ENCODE peak calls at places on chromosomes 11 and 22, in five cellular contexts. R is HL-60, T is brain microvascular endothelial cell, B is astrocyte, W is omental fat pad. I is an unnamed sample.

GRCh38 chr22:44741929-44742328 is 10.4 kb upstream of the ARHGAP8 start:
- DNase-seq in R (no peak), T (no peak), B (no peak), W (no peak), I (no peak)

GRCh38 chr22:37545703-37546435 is 14.4 kb upstream of the CDC42EP1 start:
- DNase-seq in R (no peak), T (peak; percentile 83), B (peak; percentile 89), W (peak; percentile 61), I (no peak)

GRCh38 chr11:73310076-73310475 is 2.0 kb downstream of the ARHGEF17 start:
- DNase-seq in R (no peak), T (no peak), B (no peak), W (no peak), I (no peak)

GRCh38 chr11:106344392-106344791 is 266.9 kb downstream of the AASDHPPT start:
- DNase-seq in R (no peak), T (peak; percentile 47), B (peak; percentile 53), W (no peak), I (no peak)

GRCh38 chr11:116328410-116328809 is 444.4 kb downstream of the BUD13 start:
- DNase-seq in R (no peak), T (no peak), B (no peak), W (no peak), I (no peak)

GRCh38 chr11:129374081-129374992 is 1.3 kb upstream of the BARX2 start:
- DNase-seq in R (no peak), T (no peak), B (no peak), W (no peak), I (no peak)

GRCh38 chr11:31509017-31509411 is 408 bp downstream of the IMMP1L start:
- DNase-seq in R (no peak), T (no peak), B (no peak), W (no peak), I (no peak)

GRCh38 chr11:128695539-128696221 is 1.8 kb downstream of the FLI1 start:
- DNase-seq in R (peak; percentile 97), T (no peak), B (no peak), W (no peak), I (no peak)

GRCh38 chr11:58768137-58768536 is 36.4 kb upstream of the GLYAT start:
- DNase-seq in R (no peak), T (no peak), B (no peak), W (no peak), I (no peak)

GRCh38 chr22:17772249-17772962 is 1.9 kb downstream of the BID start:
- DNase-seq in R (no peak), T (no peak), B (no peak), W (no peak), I (no peak)

GRCh38 chr11:130121430-130121978 is 38.1 kb upstream of the ST14 start:
- DNase-seq in R (no peak), T (peak; percentile 87), B (peak; percentile 84), W (no peak), I (no peak)

GRCh38 chr11:130452941-130453340 is 4.5 kb downstream of the ADAMTS15 start:
- DNase-seq in R (no peak), T (no peak), B (no peak), W (no peak), I (no peak)

DNA sequence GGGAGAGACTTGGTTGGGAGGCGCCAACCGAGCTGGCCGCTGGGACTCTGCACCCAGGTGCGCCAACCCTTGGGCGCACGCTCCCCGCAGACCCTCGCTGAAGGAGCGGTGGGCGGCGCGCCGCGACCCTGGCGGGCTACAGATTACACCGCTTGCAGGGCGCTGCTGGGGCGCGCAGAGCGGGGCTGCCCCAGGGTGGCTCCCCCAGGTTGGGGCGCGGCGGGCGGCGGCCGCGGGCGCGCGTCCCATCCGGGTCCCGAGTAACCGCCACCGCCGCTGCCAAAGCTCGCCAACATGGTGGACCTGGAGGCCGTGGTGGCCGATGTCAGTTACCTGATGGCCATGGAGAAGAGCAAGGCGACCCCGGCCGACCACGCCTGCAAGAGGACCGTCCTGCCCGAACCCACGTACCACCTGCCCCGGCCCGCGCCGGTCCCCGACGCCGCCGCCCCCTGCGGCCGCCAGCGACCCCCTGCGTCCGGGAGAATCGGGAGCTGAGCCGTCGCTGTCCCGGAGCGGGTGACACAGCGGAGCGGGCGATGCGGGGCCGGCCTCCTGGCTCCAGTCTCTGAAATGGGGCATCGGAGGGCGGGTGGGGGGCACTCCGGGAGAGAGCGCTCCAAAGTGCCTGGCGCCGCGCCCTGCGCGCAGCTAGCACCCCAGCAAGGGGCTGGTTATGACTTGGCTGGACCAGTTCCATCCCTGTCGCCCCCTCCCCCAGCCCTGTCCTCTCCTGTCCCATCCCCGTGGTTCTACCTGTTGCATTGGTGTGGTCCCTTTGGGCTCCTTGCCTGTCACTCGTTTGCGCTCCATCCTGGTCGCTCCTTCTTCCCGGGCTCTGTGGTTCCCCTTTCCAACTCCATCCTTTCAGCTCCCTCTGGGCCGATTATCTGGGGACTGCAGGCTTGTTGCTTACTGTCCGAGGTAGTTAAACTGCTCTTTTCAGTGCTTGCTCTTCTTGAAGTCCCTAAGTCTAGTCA is 143.3 kb upstream of the GRK3 start:
- DNase-seq in R (no peak), T (no peak), B (no peak), W (no peak), I (no peak)
- TF ChIP-seq CTCF in R (no peak), T (peak; percentile 3), B (no peak), W (no peak), I (no peak)

GRCh38 chr11:43573233-43573632 is 107.3 kb upstream of the HSD17B12 start:
- DNase-seq in R (peak; percentile 29), T (no peak), B (no peak), W (no peak), I (no peak)

GRCh38 chr11:43561832-43562231 is 118.7 kb upstream of the HSD17B12 start:
- DNase-seq in R (no peak), T (no peak), B (no peak), W (no peak), I (no peak)

GRCh38 chr11:43567396-43567975 is 113.1 kb upstream of the HSD17B12 start:
- DNase-seq in R (peak; percentile 23), T (no peak), B (peak; percentile 21), W (no peak), I (no peak)
- TF ChIP-seq CTCF in R (peak; percentile 50), T (peak; percentile 84), B (peak; percentile 86), W (no peak), I (peak; percentile 61)

DNA sequence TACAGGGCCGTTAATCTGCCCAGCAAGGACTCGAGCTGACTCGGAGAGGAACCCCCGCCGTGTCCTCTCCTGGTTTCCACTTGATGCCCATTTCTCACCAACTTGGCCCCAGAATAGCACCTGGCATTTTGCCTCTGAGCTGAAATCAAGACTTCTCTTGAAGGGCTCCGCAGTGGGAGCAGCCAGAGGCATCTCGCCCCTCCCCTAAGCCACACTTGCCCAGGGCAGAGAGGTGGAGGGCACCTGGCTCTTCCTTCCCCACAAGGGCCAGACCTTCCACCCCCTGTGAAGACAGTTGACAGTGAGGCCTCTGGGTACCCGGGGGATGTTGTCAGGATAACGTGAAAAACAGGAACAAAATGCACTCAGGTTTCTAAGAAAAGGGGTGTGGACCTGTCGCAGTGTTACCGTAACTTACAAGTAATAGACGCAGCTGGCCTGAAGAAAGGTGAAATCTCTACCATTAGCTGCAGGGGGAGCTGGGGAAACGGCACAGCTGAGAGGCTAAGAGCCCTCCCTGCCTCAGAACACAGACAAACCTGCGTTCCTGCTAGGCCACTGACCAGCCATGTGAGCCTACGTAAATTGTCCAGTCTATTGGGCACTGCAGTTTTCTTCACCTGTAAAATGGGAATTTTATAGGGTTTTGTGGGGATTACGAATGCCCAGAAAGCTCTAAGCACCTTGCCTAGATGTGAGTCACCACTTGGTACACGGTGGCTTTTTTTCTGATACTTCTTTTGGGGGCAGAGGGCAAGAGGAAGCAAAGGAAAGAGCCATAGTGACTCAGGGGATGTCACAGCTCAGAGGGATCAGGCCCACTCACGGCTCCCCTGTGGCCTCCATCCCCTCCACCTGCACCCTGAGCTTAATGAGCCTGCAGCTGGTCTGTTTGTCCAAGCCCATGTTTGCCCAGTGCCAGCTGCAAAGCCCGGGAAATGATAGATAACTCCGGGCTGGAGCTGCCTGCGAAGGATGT is 18.6 kb upstream of the CABP7 start:
- DNase-seq in R (peak; percentile 47), T (no peak), B (peak; percentile 23), W (no peak), I (no peak)
- TF ChIP-seq CTCF in R (no peak), T (peak; percentile 46), B (peak; percentile 12), W (no peak), I (no peak)

DNA sequence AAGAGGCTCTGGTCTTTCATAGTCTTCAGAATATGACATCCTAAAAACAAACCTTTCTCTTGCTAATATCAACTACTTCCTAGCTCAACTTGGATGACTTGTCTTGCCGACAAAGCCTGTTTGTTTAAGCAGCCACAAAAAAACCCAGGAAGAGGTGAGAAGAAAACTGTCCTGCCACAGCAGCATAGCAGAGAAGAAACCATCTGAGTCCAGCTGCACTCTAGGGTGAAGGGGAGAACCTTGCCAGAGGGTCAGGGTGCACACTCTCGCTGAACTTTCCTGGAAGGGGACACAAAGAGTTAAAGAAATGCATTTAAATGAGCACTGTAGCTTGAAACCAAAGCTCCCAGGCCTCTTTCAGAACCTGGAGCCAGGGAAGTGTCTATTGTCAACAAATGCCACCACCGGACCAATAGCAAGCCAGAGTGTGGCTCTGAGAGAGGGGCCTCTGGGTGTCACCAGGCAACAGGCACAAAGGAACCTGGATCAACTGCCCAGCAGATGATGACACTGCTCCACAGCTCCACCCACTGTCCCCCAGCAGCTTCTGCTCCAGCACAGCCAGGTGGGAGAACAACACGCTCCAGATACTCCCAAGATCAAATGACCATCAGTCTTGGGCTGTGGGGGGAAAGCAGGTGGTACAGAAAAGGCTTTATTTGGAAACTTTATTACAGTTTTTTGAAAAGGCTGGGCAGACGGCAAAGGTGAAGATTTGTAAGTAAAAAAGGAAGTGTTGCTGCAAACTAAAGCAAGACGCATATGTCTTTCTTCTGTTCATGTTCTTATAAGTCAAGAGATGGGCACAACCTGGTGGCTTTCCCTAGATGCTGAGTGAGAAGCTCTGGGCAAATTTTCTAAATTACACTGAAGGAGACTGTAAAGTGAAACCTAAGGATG is 105.7 kb downstream of the RASSF10 start:
- DNase-seq in R (peak; percentile 14), T (no peak), B (no peak), W (no peak), I (no peak)
- TF ChIP-seq CTCF in R (peak; percentile 7), T (peak; percentile 39), B (no peak), W (no peak), I (no peak)

DNA sequence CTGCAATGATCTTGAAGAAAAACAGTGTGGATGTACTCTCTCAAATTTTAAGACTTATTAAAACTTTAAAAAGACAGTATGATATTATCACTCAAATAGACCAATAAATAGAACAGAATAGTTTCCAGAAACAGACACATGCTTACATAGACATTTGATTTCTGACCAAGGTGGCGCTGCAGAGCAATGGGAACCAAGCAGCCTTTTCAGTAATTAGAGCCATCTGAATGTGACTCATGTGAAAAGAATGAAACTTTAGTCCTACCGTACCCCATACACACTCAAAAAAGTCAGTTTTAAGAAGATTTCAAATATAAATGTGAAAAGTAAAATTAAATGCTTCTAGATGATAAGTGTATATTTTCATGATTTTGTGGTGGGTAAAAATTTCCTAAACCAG is 74.2 kb upstream of the MS4A8 start:
- DNase-seq in R (no peak), T (peak; percentile 70), B (no peak), W (no peak), I (no peak)
- TF ChIP-seq CTCF in R (no peak), T (peak; percentile 51), B (peak; percentile 39), W (no peak), I (no peak)